ENCODE peak calls at places on chromosomes 16 and 17, in ten cellular contexts. One of them, this sample, is unnamed.
A peak's percentile ranks its signal among the peaks of the same experiment; 100 is the strongest.

GRCh38 chr17:28888832-28889231 is 8.7 kb downstream of the FLOT2 start:
- DNase-seq in astrocyte of the cerebellum: no peak
- DNase-seq in fibroblast of mammary gland: no peak
- DNase-seq in astrocyte of the spinal cord: no peak
- DNase-seq in AG04450: no peak
- DNase-seq in fibroblast of pulmonary artery: no peak
- DNase-seq in heart left ventricle: no peak
- DNase-seq in AG10803: no peak
- DNase-seq in endothelial cell of umbilical vein: no peak
- DNase-seq in tibial nerve: no peak
- DNase-seq in this sample: no peak

GRCh38 chr17:50565559-50566350 is 5.2 kb downstream of the CACNA1G start:
- DNase-seq in astrocyte of the cerebellum: no peak
- DNase-seq in fibroblast of mammary gland: peak; percentile 31
- DNase-seq in astrocyte of the spinal cord: no peak
- DNase-seq in AG04450: no peak
- DNase-seq in fibroblast of pulmonary artery: peak; percentile 21
- DNase-seq in heart left ventricle: no peak
- DNase-seq in AG10803: no peak
- DNase-seq in endothelial cell of umbilical vein: no peak
- DNase-seq in tibial nerve: no peak
- DNase-seq in this sample: peak; percentile 38

GRCh38 chr17:42937712-42938596 is 26.3 kb downstream of the AARSD1 start:
- DNase-seq in astrocyte of the cerebellum: peak; percentile 36
- DNase-seq in fibroblast of mammary gland: peak; percentile 66
- DNase-seq in astrocyte of the spinal cord: peak; percentile 63
- DNase-seq in AG04450: no peak
- DNase-seq in fibroblast of pulmonary artery: peak; percentile 80
- DNase-seq in heart left ventricle: peak; percentile 34
- DNase-seq in AG10803: peak; percentile 64
- DNase-seq in endothelial cell of umbilical vein: peak; percentile 65
- DNase-seq in tibial nerve: peak; percentile 28
- DNase-seq in this sample: peak; percentile 78

GRCh38 chr17:17063546-17064122 is 21.4 kb downstream of the MPRIP start:
- DNase-seq in astrocyte of the cerebellum: no peak
- DNase-seq in fibroblast of mammary gland: no peak
- DNase-seq in astrocyte of the spinal cord: no peak
- DNase-seq in AG04450: no peak
- DNase-seq in fibroblast of pulmonary artery: no peak
- DNase-seq in heart left ventricle: peak; percentile 62
- DNase-seq in AG10803: peak; percentile 44
- DNase-seq in endothelial cell of umbilical vein: no peak
- DNase-seq in tibial nerve: peak; percentile 60
- DNase-seq in this sample: peak; percentile 29

GRCh38 chr16:13956635-13957196 is 36.8 kb downstream of the ERCC4 start:
- DNase-seq in astrocyte of the cerebellum: no peak
- DNase-seq in fibroblast of mammary gland: no peak
- DNase-seq in astrocyte of the spinal cord: no peak
- DNase-seq in AG04450: no peak
- DNase-seq in fibroblast of pulmonary artery: no peak
- DNase-seq in heart left ventricle: no peak
- DNase-seq in AG10803: no peak
- DNase-seq in endothelial cell of umbilical vein: no peak
- DNase-seq in tibial nerve: no peak
- DNase-seq in this sample: no peak

GRCh38 chr17:82480345-82480744 is 21.8 kb downstream of the NARF start:
- DNase-seq in astrocyte of the cerebellum: no peak
- DNase-seq in fibroblast of mammary gland: no peak
- DNase-seq in astrocyte of the spinal cord: no peak
- DNase-seq in AG04450: no peak
- DNase-seq in fibroblast of pulmonary artery: no peak
- DNase-seq in heart left ventricle: no peak
- DNase-seq in AG10803: no peak
- DNase-seq in endothelial cell of umbilical vein: no peak
- DNase-seq in tibial nerve: no peak
- DNase-seq in this sample: no peak

GRCh38 chr17:28404812-28405570 is 1.0 kb downstream of the SLC46A1 start:
- DNase-seq in astrocyte of the cerebellum: no peak
- DNase-seq in fibroblast of mammary gland: no peak
- DNase-seq in astrocyte of the spinal cord: no peak
- DNase-seq in AG04450: no peak
- DNase-seq in fibroblast of pulmonary artery: no peak
- DNase-seq in heart left ventricle: no peak
- DNase-seq in AG10803: no peak
- DNase-seq in endothelial cell of umbilical vein: no peak
- DNase-seq in tibial nerve: no peak
- DNase-seq in this sample: no peak

GRCh38 chr17:68033636-68034451 is 1.7 kb upstream of the KPNA2 start:
- DNase-seq in astrocyte of the cerebellum: peak; percentile 31
- DNase-seq in fibroblast of mammary gland: peak; percentile 44
- DNase-seq in astrocyte of the spinal cord: peak; percentile 60
- DNase-seq in AG04450: no peak
- DNase-seq in fibroblast of pulmonary artery: peak; percentile 53
- DNase-seq in heart left ventricle: no peak
- DNase-seq in AG10803: peak; percentile 65
- DNase-seq in endothelial cell of umbilical vein: peak; percentile 68
- DNase-seq in tibial nerve: no peak
- DNase-seq in this sample: peak; percentile 48

GRCh38 chr17:54157542-54157941 is 334.8 kb downstream of the KIF2B start:
- DNase-seq in astrocyte of the cerebellum: no peak
- DNase-seq in fibroblast of mammary gland: no peak
- DNase-seq in astrocyte of the spinal cord: no peak
- DNase-seq in AG04450: no peak
- DNase-seq in fibroblast of pulmonary artery: no peak
- DNase-seq in heart left ventricle: no peak
- DNase-seq in AG10803: no peak
- DNase-seq in endothelial cell of umbilical vein: no peak
- DNase-seq in tibial nerve: no peak
- DNase-seq in this sample: no peak

DNA sequence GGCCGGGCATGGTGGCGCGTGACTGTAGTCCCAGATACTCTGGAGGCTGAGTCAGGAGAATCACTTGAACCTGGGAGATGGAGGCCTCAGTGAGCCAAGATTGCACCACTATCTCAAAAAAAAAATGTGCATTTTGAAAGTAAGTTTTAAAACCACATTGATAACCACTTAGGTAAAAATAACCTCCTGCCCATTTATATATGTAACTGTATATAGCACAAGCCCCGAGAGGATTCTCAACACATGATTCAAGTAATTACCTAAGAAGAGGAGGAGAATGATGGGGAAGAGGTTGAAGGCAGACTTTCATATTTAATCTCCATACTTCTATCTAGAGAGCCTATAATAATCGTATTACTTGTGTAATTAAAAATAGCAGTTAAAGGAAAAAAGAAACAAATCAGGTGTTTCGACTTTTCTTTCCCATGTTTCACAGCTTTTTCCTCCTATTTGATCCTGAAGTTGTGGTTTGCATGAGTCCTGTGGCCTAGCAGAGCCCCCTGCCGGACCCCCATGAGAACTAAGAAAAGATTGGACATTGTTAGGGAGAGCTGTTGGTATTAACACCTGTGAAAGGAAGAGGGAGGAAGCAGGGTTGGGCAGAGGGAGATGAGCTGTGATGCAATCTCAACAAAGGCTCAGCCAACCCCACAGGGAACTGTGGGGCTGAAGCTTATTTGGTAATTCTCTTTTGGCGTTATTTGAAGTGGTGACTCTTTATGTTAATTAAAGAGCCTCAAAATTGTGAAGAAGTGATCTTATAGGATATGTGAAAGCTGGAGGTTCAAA is 22.1 kb downstream of the PMFBP1 start:
- DNase-seq in astrocyte of the cerebellum: no peak
- DNase-seq in fibroblast of mammary gland: no peak
- DNase-seq in astrocyte of the spinal cord: no peak
- DNase-seq in AG04450: no peak
- DNase-seq in fibroblast of pulmonary artery: no peak
- DNase-seq in heart left ventricle: no peak
- DNase-seq in AG10803: no peak
- DNase-seq in endothelial cell of umbilical vein: no peak
- DNase-seq in tibial nerve: no peak
- DNase-seq in this sample: no peak
- TF ChIP-seq CTCF in astrocyte of the cerebellum: no peak
- TF ChIP-seq CTCF in fibroblast of mammary gland: no peak
- TF ChIP-seq CTCF in astrocyte of the spinal cord: no peak
- TF ChIP-seq CTCF in AG04450: peak; percentile 7
- TF ChIP-seq CTCF in fibroblast of pulmonary artery: no peak
- TF ChIP-seq CTCF in heart left ventricle: no peak
- TF ChIP-seq CTCF in AG10803: no peak
- TF ChIP-seq CTCF in endothelial cell of umbilical vein: no peak
- TF ChIP-seq CTCF in tibial nerve: no peak
- TF ChIP-seq CTCF in this sample: no peak

GRCh38 chr16:2146739-2147138 is 1.7 kb upstream of the RAB26 start:
- DNase-seq in astrocyte of the cerebellum: no peak
- DNase-seq in fibroblast of mammary gland: no peak
- DNase-seq in astrocyte of the spinal cord: no peak
- DNase-seq in AG04450: no peak
- DNase-seq in fibroblast of pulmonary artery: no peak
- DNase-seq in heart left ventricle: no peak
- DNase-seq in AG10803: no peak
- DNase-seq in endothelial cell of umbilical vein: no peak
- DNase-seq in tibial nerve: no peak
- DNase-seq in this sample: no peak

GRCh38 chr16:2143874-2144485 is 4.4 kb upstream of the RAB26 start:
- DNase-seq in astrocyte of the cerebellum: no peak
- DNase-seq in fibroblast of mammary gland: no peak
- DNase-seq in astrocyte of the spinal cord: no peak
- DNase-seq in AG04450: no peak
- DNase-seq in fibroblast of pulmonary artery: no peak
- DNase-seq in heart left ventricle: no peak
- DNase-seq in AG10803: no peak
- DNase-seq in endothelial cell of umbilical vein: no peak
- DNase-seq in tibial nerve: no peak
- DNase-seq in this sample: no peak

GRCh38 chr16:2147981-2148671 is at the start of gene RAB26:
- DNase-seq in astrocyte of the cerebellum: no peak
- DNase-seq in fibroblast of mammary gland: peak; percentile 31
- DNase-seq in astrocyte of the spinal cord: peak; percentile 44
- DNase-seq in AG04450: no peak
- DNase-seq in fibroblast of pulmonary artery: peak; percentile 48
- DNase-seq in heart left ventricle: peak; percentile 86
- DNase-seq in AG10803: no peak
- DNase-seq in endothelial cell of umbilical vein: peak; percentile 46
- DNase-seq in tibial nerve: no peak
- DNase-seq in this sample: peak; percentile 39

GRCh38 chr16:2147378-2147777 is 1.0 kb upstream of the RAB26 start:
- DNase-seq in astrocyte of the cerebellum: no peak
- DNase-seq in fibroblast of mammary gland: no peak
- DNase-seq in astrocyte of the spinal cord: no peak
- DNase-seq in AG04450: no peak
- DNase-seq in fibroblast of pulmonary artery: no peak
- DNase-seq in heart left ventricle: no peak
- DNase-seq in AG10803: no peak
- DNase-seq in endothelial cell of umbilical vein: no peak
- DNase-seq in tibial nerve: no peak
- DNase-seq in this sample: no peak

DNA sequence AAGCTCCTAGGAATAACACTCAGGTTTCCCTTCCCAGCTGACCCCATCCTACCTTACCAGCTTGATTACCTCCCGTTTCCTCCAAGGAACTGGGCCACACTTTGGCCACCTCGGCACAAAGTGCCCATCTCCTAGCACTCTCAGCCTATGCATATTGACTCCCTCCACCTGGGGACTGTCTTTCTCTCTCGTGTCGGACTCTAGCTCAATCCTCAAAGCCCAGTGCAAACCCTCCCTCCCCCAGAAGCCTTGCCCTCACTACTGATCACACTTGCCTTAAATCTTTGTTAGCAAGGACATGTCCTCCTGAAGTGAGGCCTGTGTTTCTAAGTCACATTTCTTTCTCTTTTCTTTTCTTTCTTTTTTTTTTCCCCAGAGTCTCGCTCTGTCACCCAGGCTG is 2.6 kb upstream of the RAB26 start:
- DNase-seq in astrocyte of the cerebellum: no peak
- DNase-seq in fibroblast of mammary gland: no peak
- DNase-seq in astrocyte of the spinal cord: no peak
- DNase-seq in AG04450: no peak
- DNase-seq in fibroblast of pulmonary artery: no peak
- DNase-seq in heart left ventricle: no peak
- DNase-seq in AG10803: no peak
- DNase-seq in endothelial cell of umbilical vein: no peak
- DNase-seq in tibial nerve: no peak
- DNase-seq in this sample: no peak
- H3K4me3 ChIP-seq in astrocyte of the cerebellum: no peak overlapping the region
- H3K4me3 ChIP-seq in fibroblast of mammary gland: no peak overlapping the region
- H3K4me3 ChIP-seq in astrocyte of the spinal cord: no peak overlapping the region
- H3K4me3 ChIP-seq in AG04450: no peak overlapping the region
- H3K4me3 ChIP-seq in fibroblast of pulmonary artery: no peak overlapping the region
- H3K4me3 ChIP-seq in heart left ventricle: no peak overlapping the region
- H3K4me3 ChIP-seq in AG10803: no peak overlapping the region
- H3K4me3 ChIP-seq in endothelial cell of umbilical vein: no peak overlapping the region
- H3K4me3 ChIP-seq in tibial nerve: no peak overlapping the region
- H3K4me3 ChIP-seq in this sample: no peak overlapping the region

GRCh38 chr16:19173649-19174383 is 5.8 kb downstream of the SYT17 start:
- DNase-seq in astrocyte of the cerebellum: no peak
- DNase-seq in fibroblast of mammary gland: no peak
- DNase-seq in astrocyte of the spinal cord: no peak
- DNase-seq in AG04450: no peak
- DNase-seq in fibroblast of pulmonary artery: no peak
- DNase-seq in heart left ventricle: no peak
- DNase-seq in AG10803: no peak
- DNase-seq in endothelial cell of umbilical vein: no peak
- DNase-seq in tibial nerve: no peak
- DNase-seq in this sample: no peak
- TF ChIP-seq CTCF in astrocyte of the cerebellum: no peak
- TF ChIP-seq CTCF in fibroblast of mammary gland: no peak
- TF ChIP-seq CTCF in astrocyte of the spinal cord: no peak
- TF ChIP-seq CTCF in AG04450: no peak
- TF ChIP-seq CTCF in fibroblast of pulmonary artery: no peak
- TF ChIP-seq CTCF in heart left ventricle: no peak
- TF ChIP-seq CTCF in AG10803: no peak
- TF ChIP-seq CTCF in endothelial cell of umbilical vein: no peak
- TF ChIP-seq CTCF in tibial nerve: no peak
- TF ChIP-seq CTCF in this sample: no peak

DNA sequence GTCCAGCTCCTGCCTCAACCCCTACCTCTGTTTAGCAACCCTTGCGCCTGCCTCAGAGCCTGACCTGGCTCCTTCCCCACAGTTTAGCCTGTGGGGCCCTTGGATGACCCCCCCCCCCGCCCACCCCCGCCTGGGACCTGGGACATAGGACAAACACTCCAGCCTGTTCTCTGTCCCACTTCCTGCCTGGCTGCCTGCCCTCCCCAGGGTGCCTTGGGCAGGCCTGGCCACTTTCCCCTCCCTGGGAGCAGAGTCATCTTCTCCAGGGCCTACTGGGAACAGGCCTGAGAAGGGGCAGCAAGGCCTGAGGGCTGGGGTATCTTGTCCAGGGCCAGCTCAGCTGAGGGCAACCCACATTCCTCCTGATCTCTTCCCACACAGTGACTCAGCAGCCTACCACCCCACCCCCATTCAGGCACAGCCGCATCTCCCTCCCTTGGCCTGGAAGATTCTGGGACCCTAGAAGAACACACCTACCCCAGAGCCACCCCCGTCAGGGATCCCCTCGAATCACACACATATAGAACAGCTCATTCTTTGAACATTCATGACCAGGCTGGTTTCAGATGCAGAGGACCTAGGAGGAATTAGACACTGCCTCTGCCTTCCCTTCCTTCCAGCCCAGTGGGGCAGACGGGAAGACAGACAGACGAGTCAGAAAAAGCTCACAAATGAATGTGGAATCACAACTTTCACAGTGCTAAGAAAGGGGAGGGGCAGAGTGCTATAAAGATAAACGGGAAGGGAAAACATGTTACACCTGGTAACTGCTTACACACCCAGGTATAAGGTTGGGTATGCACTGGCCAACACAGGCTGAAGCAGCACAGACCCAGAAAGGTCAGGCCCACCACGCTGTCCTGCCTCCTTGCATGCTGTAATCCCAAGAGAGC is 6.0 kb downstream of the FHOD1 start:
- DNase-seq in astrocyte of the cerebellum: no peak
- DNase-seq in fibroblast of mammary gland: peak; percentile 93
- DNase-seq in astrocyte of the spinal cord: peak; percentile 75
- DNase-seq in AG04450: peak; percentile 67
- DNase-seq in fibroblast of pulmonary artery: peak; percentile 74
- DNase-seq in heart left ventricle: peak; percentile 74
- DNase-seq in AG10803: peak; percentile 90
- DNase-seq in endothelial cell of umbilical vein: peak; percentile 36
- DNase-seq in tibial nerve: no peak
- DNase-seq in this sample: peak; percentile 83
- H3K4me3 ChIP-seq in astrocyte of the cerebellum: no peak overlapping the region
- H3K4me3 ChIP-seq in fibroblast of mammary gland: no peak overlapping the region
- H3K4me3 ChIP-seq in astrocyte of the spinal cord: no peak overlapping the region
- H3K4me3 ChIP-seq in AG04450: no peak overlapping the region
- H3K4me3 ChIP-seq in fibroblast of pulmonary artery: no peak overlapping the region
- H3K4me3 ChIP-seq in heart left ventricle: no peak overlapping the region
- H3K4me3 ChIP-seq in AG10803: no peak overlapping the region
- H3K4me3 ChIP-seq in endothelial cell of umbilical vein: no peak overlapping the region
- H3K4me3 ChIP-seq in tibial nerve: no peak overlapping the region
- H3K4me3 ChIP-seq in this sample: no peak overlapping the region